ENCODE peak calls at places on chromosomes 16 and 17, in four cellular contexts. T is HCT116, F is foreskin fibroblast, C is right lobe of liver. D is an unnamed sample.

GRCh38 chr17:4853195-4853762 is 20.1 kb downstream of the MINK1 start:
- DNase-seq in T (no peak), C (no peak), F (no peak), D (no peak)

GRCh38 chr16:24683847-24684493 is 45.5 kb upstream of the TNRC6A start:
- DNase-seq in F (no peak), T (no peak), C (no peak), D (no peak)

GRCh38 chr16:52976539-52977167 is 76.0 kb downstream of the CHD9NB start:
- DNase-seq in C (no peak), T (peak; percentile 7), F (peak; percentile 4), D (no peak)

GRCh38 chr17:76139261-76139752 is 1.7 kb downstream of the FOXJ1 start:
- DNase-seq in T (no peak), F (no peak), C (no peak), D (no peak)

GRCh38 chr17:62995377-62995885 is 29.4 kb downstream of the TANC2 start:
- DNase-seq in C (no peak), F (peak; percentile 49), T (peak; percentile 38), D (no peak)

GRCh38 chr17:4536742-4537411 is 18.3 kb downstream of the MYBBP1A start:
- DNase-seq in T (no peak), C (no peak), F (peak; percentile 70), D (no peak)

GRCh38 chr16:24978370-24978914 is 36.7 kb downstream of the ARHGAP17 start:
- DNase-seq in C (no peak), T (no peak), F (no peak), D (no peak)

GRCh38 chr16:62821771-62822170 is 785.5 kb upstream of the CDH8 start:
- DNase-seq in F (no peak), C (no peak), T (no peak), D (no peak)

GRCh38 chr16:61677776-61678175 is 358.5 kb downstream of the CDH8 start:
- DNase-seq in F (no peak), C (no peak), T (no peak), D (no peak)

GRCh38 chr17:49414271-49414621 is 436 bp downstream of the PHB1 start:
- DNase-seq in T (no peak), C (no peak), F (no peak), D (no peak)

GRCh38 chr16:11160676-11161115 is 95.3 kb downstream of the SOCS1 start:
- DNase-seq in T (no peak), F (no peak), C (no peak), D (no peak)

GRCh38 chr16:85151079-85151602 is 38.9 kb upstream of the CIBAR2 start:
- DNase-seq in T (no peak), C (no peak), F (no peak), D (no peak)

GRCh38 chr17:7446669-7447068 is 1.8 kb downstream of the CHRNB1 start:
- DNase-seq in F (no peak), T (no peak), C (no peak), D (no peak)

GRCh38 chr17:7443499-7444485 is 1.1 kb upstream of the CHRNB1 start:
- DNase-seq in C (no peak), F (peak; percentile 63), T (no peak), D (no peak)

GRCh38 chr17:7444682-7445010 is 215 bp upstream of the CHRNB1 start:
- DNase-seq in F (no peak), C (no peak), T (no peak), D (no peak)

GRCh38 chr17:7442142-7442541 is 2.7 kb upstream of the CHRNB1 start:
- DNase-seq in T (no peak), C (no peak), F (no peak), D (no peak)

DNA sequence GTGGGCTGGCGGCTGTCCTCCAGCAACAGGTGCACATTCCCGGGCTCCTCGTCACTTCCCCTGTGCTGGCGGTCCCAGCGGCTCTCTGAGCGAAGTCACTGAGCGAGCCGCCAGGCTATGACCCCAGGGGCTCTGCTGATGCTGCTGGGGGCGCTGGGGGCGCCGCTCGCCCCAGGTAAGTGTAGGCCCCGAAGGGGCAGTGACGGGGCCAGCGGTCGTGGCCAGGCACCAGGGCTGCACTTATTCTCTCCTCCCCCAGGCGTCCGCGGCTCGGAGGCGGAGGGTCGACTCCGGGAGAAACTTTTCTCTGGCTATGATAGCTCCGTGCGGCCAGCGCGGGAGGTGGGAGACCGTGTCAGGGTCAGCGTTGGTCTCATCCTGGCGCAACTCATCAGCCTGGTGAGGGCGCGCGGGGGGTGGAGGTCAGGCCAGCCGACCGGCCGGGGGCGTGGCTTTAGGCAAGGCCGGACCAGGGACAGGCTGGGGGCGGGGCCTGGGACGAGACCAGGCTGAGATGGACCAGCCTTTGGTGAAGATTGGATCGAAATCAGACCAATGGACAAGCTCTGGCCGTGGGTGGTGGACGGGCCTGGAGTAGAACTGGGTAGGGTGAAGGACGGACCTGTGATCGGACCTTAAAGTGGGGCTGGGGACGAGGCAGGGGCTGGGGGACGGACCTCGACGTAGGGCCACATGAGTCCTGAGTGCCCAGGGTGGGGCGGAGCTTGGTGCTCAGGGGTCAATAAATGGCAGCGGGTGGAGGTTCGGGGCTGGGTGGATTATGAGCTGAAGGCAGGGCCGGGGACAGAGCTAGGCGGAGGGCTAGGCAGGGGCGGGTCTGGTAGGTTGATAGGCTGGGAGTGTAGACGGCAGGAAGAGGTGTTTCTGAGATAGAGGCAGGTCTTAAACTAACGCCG is at the start of gene CHRNB1:
- DNase-seq in T (peak; percentile 52), C (peak; percentile 95), F (peak; percentile 69), D (no peak)
- H3K4me3 ChIP-seq in T (peak within 1 kb of the TSS; percentile 64), C (peak within 1 kb of the TSS; percentile 52), F (peak within 1 kb of the TSS; percentile 32), D (peak within 1 kb of the TSS; percentile 33)

GRCh38 chr16:66881964-66882508 is 1.7 kb downstream of the PDP2 start:
- DNase-seq in F (no peak), T (no peak), C (peak; percentile 30), D (no peak)
- H3K4me3 ChIP-seq in F (no peak overlapping the region), T (peak overlapping the region; percentile 95), C (no peak overlapping the region), D (no peak overlapping the region)

DNA sequence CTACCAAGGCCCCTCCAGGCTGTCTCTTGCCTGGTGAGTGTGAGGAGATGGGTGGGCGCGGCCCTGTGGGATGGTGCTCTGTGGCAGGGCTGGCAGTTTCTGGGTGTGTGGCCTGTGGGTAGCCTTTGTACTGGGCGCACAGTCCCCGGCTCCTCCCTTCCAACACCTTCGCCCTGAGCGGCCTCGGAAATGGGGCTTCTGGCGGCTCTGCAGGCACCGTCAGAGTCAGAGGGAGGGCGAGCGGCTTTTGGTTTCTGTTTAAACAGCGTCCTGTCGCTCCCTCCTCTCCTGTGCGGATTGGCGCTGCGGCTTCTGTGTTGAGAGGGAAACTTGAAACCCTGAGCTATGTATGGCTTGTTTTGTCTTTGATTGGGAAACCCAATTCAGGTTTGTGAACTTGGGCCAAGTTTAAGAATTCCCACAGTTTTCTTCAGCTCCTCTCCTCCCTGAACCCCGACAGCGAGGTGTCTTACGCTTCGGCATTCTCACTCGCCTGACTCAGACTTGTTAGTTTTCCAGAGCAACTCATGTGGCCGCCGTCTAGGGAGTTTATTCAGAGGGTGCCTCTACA is 8.3 kb upstream of the ZNF750 start:
- DNase-seq in T (no peak), C (peak; percentile 77), F (peak; percentile 37), D (no peak)
- H3K4me3 ChIP-seq in T (no peak overlapping the region), C (no peak overlapping the region), F (no peak overlapping the region), D (peak overlapping the region; percentile 6)

GRCh38 chr17:78214706-78215061 is 631 bp downstream of the BIRC5 start:
- DNase-seq in F (no peak), C (no peak), T (no peak), D (no peak)
- H3K4me3 ChIP-seq in F (peak overlapping the region; percentile 86), C (peak overlapping the region; percentile 48), T (peak overlapping the region; percentile 97), D (peak overlapping the region; percentile 77)

DNA sequence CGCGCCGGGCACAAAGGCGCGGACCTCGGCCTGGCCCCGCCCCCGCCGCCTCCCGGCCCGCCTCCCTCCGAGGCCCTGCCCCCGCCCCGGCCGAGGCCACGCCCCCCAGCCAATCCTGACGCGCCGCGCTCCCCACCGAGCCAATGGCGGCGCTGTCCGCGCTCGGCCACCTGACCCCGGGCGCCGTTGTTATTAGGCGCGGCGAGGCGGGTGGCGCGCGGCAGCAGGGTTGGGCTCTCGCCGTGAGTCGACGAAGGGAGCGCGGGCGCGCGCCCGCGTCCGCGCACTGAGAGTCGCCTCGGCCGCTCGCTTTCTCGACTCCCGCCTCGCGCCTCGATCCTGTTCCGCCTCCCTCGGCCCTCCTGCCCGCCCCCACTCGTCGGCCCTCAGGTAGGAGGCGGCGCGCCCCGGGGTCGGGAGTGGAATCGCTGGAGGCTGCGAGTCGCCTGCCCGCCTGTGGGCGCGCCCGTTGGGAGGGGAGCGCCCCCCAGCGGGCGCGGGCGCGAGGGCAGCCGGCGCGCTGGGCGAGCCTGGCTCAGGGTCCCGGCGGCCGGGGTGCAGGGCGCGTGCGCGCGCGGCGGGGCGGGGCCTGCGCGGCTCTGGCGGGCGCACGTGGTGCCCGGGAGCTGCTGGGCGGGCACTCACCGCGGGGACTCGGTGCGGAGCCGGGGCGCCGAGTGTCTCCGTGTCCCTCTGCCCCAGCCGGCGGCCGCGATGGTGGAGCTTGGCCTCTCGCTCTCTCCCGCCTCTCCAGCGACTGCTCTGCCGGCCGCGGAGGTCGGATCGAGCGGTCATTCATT is 405 bp upstream of the CBLN1 start:
- DNase-seq in T (no peak), C (peak; percentile 92), F (peak; percentile 76), D (no peak)
- H3K4me3 ChIP-seq in T (no peak overlapping the region), C (peak overlapping the region; percentile 42), F (no peak overlapping the region), D (peak overlapping the region; percentile 28)

GRCh38 chr17:55572599-55572998 is 61.3 kb upstream of the SMIM36 start:
- DNase-seq in F (no peak), C (no peak), T (no peak), D (no peak)

GRCh38 chr17:55575058-55575606 is 63.9 kb upstream of the SMIM36 start:
- DNase-seq in T (no peak), F (no peak), C (no peak), D (no peak)

GRCh38 chr17:55577011-55577586 is 65.8 kb upstream of the SMIM36 start:
- DNase-seq in F (peak; percentile 82), T (no peak), C (no peak), D (peak; percentile 45)

GRCh38 chr17:55577687-55578086 is 66.4 kb upstream of the SMIM36 start:
- DNase-seq in T (no peak), F (no peak), C (no peak), D (no peak)

GRCh38 chr17:55576237-55576998 is 65.2 kb upstream of the SMIM36 start:
- DNase-seq in F (peak; percentile 88), C (no peak), T (peak; percentile 15), D (peak; percentile 39)
- H3K4me3 ChIP-seq in F (peak overlapping the region; percentile 26), C (no peak overlapping the region), T (no peak overlapping the region), D (no peak overlapping the region)

D was measured in BJ.